ENCODE peak calls at places on chromosomes 13 and 19, in six cellular contexts. I, H, F, A, N and C are unnamed samples.

GRCh38 chr19:36962346-36962745 is 46.2 kb downstream of the ZNF568 start:
- DNase-seq in I (no peak), H (no peak), F (no peak), A (no peak), N (no peak), C (no peak)

GRCh38 chr19:35357867-35358573 is at the start of gene FFAR3:
- DNase-seq in I (no peak), H (no peak), F (no peak), A (no peak), N (no peak), C (peak; percentile 17)

GRCh38 chr13:29046588-29046987 is 226.4 kb downstream of the MTUS2 start:
- DNase-seq in I (no peak), H (no peak), F (no peak), A (no peak), N (no peak), C (no peak)

GRCh38 chr19:47093254-47093653 is 20.3 kb downstream of the ZC3H4 start:
- DNase-seq in I (no peak), H (no peak), F (no peak), A (no peak), N (peak; percentile 73), C (no peak)

GRCh38 chr13:112444416-112445399 is 68.6 kb downstream of the SPACA7 start:
- DNase-seq in I (no peak), H (no peak), F (no peak), A (no peak), N (no peak), C (no peak)

GRCh38 chr13:83449666-83450395 is 432.4 kb downstream of the SLITRK1 start:
- DNase-seq in I (no peak), H (no peak), F (no peak), A (no peak), N (no peak), C (no peak)

GRCh38 chr13:68199271-68199670 is 969.1 kb upstream of the PCDH9 start:
- DNase-seq in I (no peak), H (no peak), F (no peak), A (no peak), N (no peak), C (no peak)

GRCh38 chr19:43638214-43638990 is 1.2 kb downstream of the CADM4 start:
- DNase-seq in I (no peak), H (no peak), F (no peak), A (no peak), N (no peak), C (no peak)

GRCh38 chr13:95216182-95216581 is 85.1 kb downstream of the ABCC4 start:
- DNase-seq in I (no peak), H (no peak), F (no peak), A (no peak), N (no peak), C (no peak)

GRCh38 chr19:10356431-10356830 is 17.0 kb upstream of the ICAM3 start:
- DNase-seq in I (no peak), H (no peak), F (no peak), A (no peak), N (no peak), C (no peak)

GRCh38 chr13:29543230-29544215 is 52.0 kb downstream of the SLC7A1 start:
- DNase-seq in I (peak; percentile 20), H (no peak), F (no peak), A (no peak), N (peak; percentile 91), C (no peak)

GRCh38 chr13:51832471-51833152 is 12.4 kb downstream of the TMEM272 start:
- DNase-seq in I (peak; percentile 25), H (no peak), F (no peak), A (peak; percentile 84), N (peak; percentile 55), C (peak; percentile 26)

GRCh38 chr13:46799139-46799538 is 2.2 kb upstream of the ESD start:
- DNase-seq in I (no peak), H (no peak), F (no peak), A (no peak), N (no peak), C (no peak)

GRCh38 chr19:38211206-38211605 is 12.8 kb downstream of the DPF1 start:
- DNase-seq in I (no peak), H (no peak), F (peak; percentile 29), A (no peak), N (no peak), C (no peak)

GRCh38 chr13:36913463-36913862 is 6.6 kb downstream of the SMAD9 start:
- DNase-seq in I (no peak), H (no peak), F (no peak), A (no peak), N (no peak), C (no peak)

GRCh38 chr19:49069026-49069425 is 3.5 kb downstream of the KCNA7 start:
- DNase-seq in I (no peak), H (no peak), F (no peak), A (no peak), N (no peak), C (no peak)